ENCODE peak calls at places on chromosomes 11 and 22, in six cellular contexts. One of them, this sample, is unnamed.

GRCh38 chr22:45376009-45376408 is 37.4 kb downstream of the SMC1B start:
- DNase-seq in GM23248: no peak
- DNase-seq in adrenal gland: no peak
- DNase-seq in adipocyte: no peak
- DNase-seq in CD8-positive, alpha-beta T cell: no peak
- DNase-seq in breast epithelium: no peak
- DNase-seq in this sample: no peak

GRCh38 chr22:25393121-25393805 is 171.2 kb upstream of the GRK3 start:
- DNase-seq in GM23248: no peak
- DNase-seq in adrenal gland: no peak
- DNase-seq in adipocyte: no peak
- DNase-seq in CD8-positive, alpha-beta T cell: no peak
- DNase-seq in breast epithelium: no peak
- DNase-seq in this sample: no peak

GRCh38 chr11:36818410-36818809 is 220.4 kb upstream of the RAG2 start:
- DNase-seq in GM23248: peak; percentile 34
- DNase-seq in adrenal gland: no peak
- DNase-seq in adipocyte: no peak
- DNase-seq in CD8-positive, alpha-beta T cell: no peak
- DNase-seq in breast epithelium: no peak
- DNase-seq in this sample: no peak

GRCh38 chr11:108592591-108593213 is 866 bp downstream of the EXPH5 start:
- DNase-seq in GM23248: peak; percentile 32
- DNase-seq in adrenal gland: peak; percentile 19
- DNase-seq in adipocyte: peak; percentile 58
- DNase-seq in CD8-positive, alpha-beta T cell: no peak
- DNase-seq in breast epithelium: no peak
- DNase-seq in this sample: peak; percentile 16

GRCh38 chr11:132300283-132300682 is 929.9 kb downstream of the NTM start:
- DNase-seq in GM23248: peak; percentile 34
- DNase-seq in adrenal gland: no peak
- DNase-seq in adipocyte: peak; percentile 7
- DNase-seq in CD8-positive, alpha-beta T cell: no peak
- DNase-seq in breast epithelium: no peak
- DNase-seq in this sample: no peak

GRCh38 chr22:37254867-37255233 is 10.8 kb upstream of the RAC2 start:
- DNase-seq in GM23248: no peak
- DNase-seq in adrenal gland: no peak
- DNase-seq in adipocyte: no peak
- DNase-seq in CD8-positive, alpha-beta T cell: no peak
- DNase-seq in breast epithelium: no peak
- DNase-seq in this sample: no peak

GRCh38 chr11:6856871-6857270 is 6.0 kb upstream of the OR10A2 start:
- DNase-seq in GM23248: peak; percentile 51
- DNase-seq in adrenal gland: no peak
- DNase-seq in adipocyte: no peak
- DNase-seq in CD8-positive, alpha-beta T cell: no peak
- DNase-seq in breast epithelium: no peak
- DNase-seq in this sample: no peak

GRCh38 chr11:126712017-126712625 is 288.4 kb downstream of the KIRREL3 start:
- DNase-seq in GM23248: no peak
- DNase-seq in adrenal gland: no peak
- DNase-seq in adipocyte: no peak
- DNase-seq in CD8-positive, alpha-beta T cell: no peak
- DNase-seq in breast epithelium: no peak
- DNase-seq in this sample: no peak

GRCh38 chr22:27662359-27663030 is 139.1 kb downstream of the MN1 start:
- DNase-seq in GM23248: no peak
- DNase-seq in adrenal gland: peak; percentile 81
- DNase-seq in adipocyte: no peak
- DNase-seq in CD8-positive, alpha-beta T cell: no peak
- DNase-seq in breast epithelium: no peak
- DNase-seq in this sample: no peak

GRCh38 chr11:8615633-8616032 is 21.6 kb upstream of the STK33 start:
- DNase-seq in GM23248: no peak
- DNase-seq in adrenal gland: no peak
- DNase-seq in adipocyte: no peak
- DNase-seq in CD8-positive, alpha-beta T cell: no peak
- DNase-seq in breast epithelium: no peak
- DNase-seq in this sample: no peak

GRCh38 chr11:78560826-78561484 is 13.7 kb downstream of the NARS2 start:
- DNase-seq in GM23248: peak; percentile 12
- DNase-seq in adrenal gland: no peak
- DNase-seq in adipocyte: no peak
- DNase-seq in CD8-positive, alpha-beta T cell: no peak
- DNase-seq in breast epithelium: no peak
- DNase-seq in this sample: no peak

GRCh38 chr22:21718492-21718891 is 17.1 kb downstream of the YPEL1 start:
- DNase-seq in GM23248: no peak
- DNase-seq in adrenal gland: no peak
- DNase-seq in adipocyte: no peak
- DNase-seq in CD8-positive, alpha-beta T cell: no peak
- DNase-seq in breast epithelium: no peak
- DNase-seq in this sample: no peak

GRCh38 chr22:36541831-36542391 is 12.9 kb upstream of the EIF3D start:
- DNase-seq in GM23248: peak; percentile 96
- DNase-seq in adrenal gland: peak; percentile 72
- DNase-seq in adipocyte: peak; percentile 30
- DNase-seq in CD8-positive, alpha-beta T cell: peak; percentile 16
- DNase-seq in breast epithelium: no peak
- DNase-seq in this sample: no peak

GRCh38 chr11:117296881-117297280 is 5.7 kb downstream of the BACE1-AS start:
- DNase-seq in GM23248: no peak
- DNase-seq in adrenal gland: no peak
- DNase-seq in adipocyte: no peak
- DNase-seq in CD8-positive, alpha-beta T cell: no peak
- DNase-seq in breast epithelium: no peak
- DNase-seq in this sample: no peak

GRCh38 chr11:44110231-44110679 is 14.8 kb downstream of the EXT2 start:
- DNase-seq in GM23248: peak; percentile 51
- DNase-seq in adrenal gland: peak; percentile 58
- DNase-seq in adipocyte: peak; percentile 77
- DNase-seq in CD8-positive, alpha-beta T cell: peak; percentile 61
- DNase-seq in breast epithelium: no peak
- DNase-seq in this sample: peak; percentile 74

GRCh38 chr11:47552086-47552580 is 799 bp downstream of the CELF1 start:
- DNase-seq in GM23248: peak; percentile 72
- DNase-seq in adrenal gland: peak; percentile 42
- DNase-seq in adipocyte: peak; percentile 74
- DNase-seq in CD8-positive, alpha-beta T cell: peak; percentile 18
- DNase-seq in breast epithelium: no peak
- DNase-seq in this sample: peak; percentile 24

GRCh38 chr11:16512842-16513241 is 156.5 kb upstream of the SOX6 start:
- DNase-seq in GM23248: no peak
- DNase-seq in adrenal gland: no peak
- DNase-seq in adipocyte: no peak
- DNase-seq in CD8-positive, alpha-beta T cell: no peak
- DNase-seq in breast epithelium: no peak
- DNase-seq in this sample: no peak

GRCh38 chr22:31829505-31829904 is 75.7 kb downstream of the DEPDC5 start:
- DNase-seq in GM23248: peak; percentile 96
- DNase-seq in adrenal gland: peak; percentile 75
- DNase-seq in adipocyte: peak; percentile 71
- DNase-seq in CD8-positive, alpha-beta T cell: no peak
- DNase-seq in breast epithelium: no peak
- DNase-seq in this sample: no peak

GRCh38 chr22:23068096-23068831 is 2.1 kb upstream of the GNAZ start:
- DNase-seq in GM23248: no peak
- DNase-seq in adrenal gland: peak; percentile 23
- DNase-seq in adipocyte: no peak
- DNase-seq in CD8-positive, alpha-beta T cell: no peak
- DNase-seq in breast epithelium: peak; percentile 39
- DNase-seq in this sample: peak; percentile 40

GRCh38 chr11:43972366-43972765 is 29.9 kb downstream of the C11orf96 start:
- DNase-seq in GM23248: no peak
- DNase-seq in adrenal gland: no peak
- DNase-seq in adipocyte: no peak
- DNase-seq in CD8-positive, alpha-beta T cell: no peak
- DNase-seq in breast epithelium: no peak
- DNase-seq in this sample: no peak

GRCh38 chr11:73139476-73140198 is 2.5 kb downstream of the FCHSD2 start:
- DNase-seq in GM23248: peak; percentile 40
- DNase-seq in adrenal gland: no peak
- DNase-seq in adipocyte: peak; percentile 48
- DNase-seq in CD8-positive, alpha-beta T cell: no peak
- DNase-seq in breast epithelium: no peak
- DNase-seq in this sample: no peak
- H3K4me3 ChIP-seq in GM23248: peak overlapping the region; percentile 93
- H3K4me3 ChIP-seq in adrenal gland: no peak overlapping the region
- H3K4me3 ChIP-seq in adipocyte: peak overlapping the region; percentile 93
- H3K4me3 ChIP-seq in CD8-positive, alpha-beta T cell: no peak overlapping the region
- H3K4me3 ChIP-seq in breast epithelium: peak overlapping the region; percentile 93
- H3K4me3 ChIP-seq in this sample: peak overlapping the region; percentile 89

DNA sequence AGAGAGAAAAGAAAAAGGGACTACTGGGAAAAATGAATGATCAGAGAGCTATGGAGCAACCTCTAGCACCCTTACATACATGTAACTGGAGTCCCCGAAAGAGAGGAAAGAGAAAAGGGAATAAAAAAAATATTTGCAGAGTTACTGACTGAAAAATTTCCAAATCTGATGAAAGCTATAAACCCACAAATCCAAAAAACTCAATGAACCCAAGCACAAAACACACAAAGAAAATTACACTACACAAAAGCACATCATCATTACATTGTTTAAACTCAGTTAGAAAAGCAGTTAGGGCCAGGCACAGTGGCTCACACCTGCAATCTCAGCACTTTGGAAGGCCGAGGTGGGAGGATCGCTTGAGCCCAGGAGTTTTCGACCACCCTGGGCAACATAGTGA is 6.7 kb downstream of the VPS37C start:
- DNase-seq in GM23248: no peak
- DNase-seq in adrenal gland: no peak
- DNase-seq in adipocyte: no peak
- DNase-seq in CD8-positive, alpha-beta T cell: no peak
- DNase-seq in breast epithelium: no peak
- DNase-seq in this sample: no peak
- H3K4me1 ChIP-seq in GM23248: peaks cover 33% of the 10 kb centered on the region
- H3K4me1 ChIP-seq in adrenal gland: peaks cover 24% of the 10 kb centered on the region
- H3K4me1 ChIP-seq in adipocyte: peaks cover 47% of the 10 kb centered on the region
- H3K4me1 ChIP-seq in CD8-positive, alpha-beta T cell: no peaks in the 10 kb centered on the region
- H3K4me1 ChIP-seq in breast epithelium: peaks cover 2% of the 10 kb centered on the region
- H3K4me1 ChIP-seq in this sample: peaks cover 3% of the 10 kb centered on the region

GRCh38 chr11:67433536-67434394 is 3.7 kb downstream of the PTPRCAP start:
- DNase-seq in GM23248: no peak
- DNase-seq in adrenal gland: no peak
- DNase-seq in adipocyte: no peak
- DNase-seq in CD8-positive, alpha-beta T cell: no peak
- DNase-seq in breast epithelium: no peak
- DNase-seq in this sample: no peak

GRCh38 chr11:67435031-67435726 is 2.3 kb downstream of the PTPRCAP start:
- DNase-seq in GM23248: no peak
- DNase-seq in adrenal gland: no peak
- DNase-seq in adipocyte: no peak
- DNase-seq in CD8-positive, alpha-beta T cell: peak; percentile 45
- DNase-seq in breast epithelium: no peak
- DNase-seq in this sample: no peak

GRCh38 chr11:67435727-67436458 is 1.6 kb downstream of the PTPRCAP start:
- DNase-seq in GM23248: no peak
- DNase-seq in adrenal gland: no peak
- DNase-seq in adipocyte: no peak
- DNase-seq in CD8-positive, alpha-beta T cell: no peak
- DNase-seq in breast epithelium: no peak
- DNase-seq in this sample: no peak

GRCh38 chr11:67432655-67433349 is 4.5 kb downstream of the RPS6KB2 start:
- DNase-seq in GM23248: no peak
- DNase-seq in adrenal gland: no peak
- DNase-seq in adipocyte: no peak
- DNase-seq in CD8-positive, alpha-beta T cell: no peak
- DNase-seq in breast epithelium: no peak
- DNase-seq in this sample: no peak

GRCh38 chr11:67434395-67434881 is 3.0 kb downstream of the PTPRCAP start:
- DNase-seq in GM23248: no peak
- DNase-seq in adrenal gland: no peak
- DNase-seq in adipocyte: no peak
- DNase-seq in CD8-positive, alpha-beta T cell: peak; percentile 42
- DNase-seq in breast epithelium: no peak
- DNase-seq in this sample: no peak
- H3K4me3 ChIP-seq in GM23248: no peak overlapping the region
- H3K4me3 ChIP-seq in adrenal gland: no peak overlapping the region
- H3K4me3 ChIP-seq in adipocyte: no peak overlapping the region
- H3K4me3 ChIP-seq in CD8-positive, alpha-beta T cell: peak overlapping the region; percentile 98
- H3K4me3 ChIP-seq in breast epithelium: no peak overlapping the region
- H3K4me3 ChIP-seq in this sample: no peak overlapping the region

GRCh38 chr22:44142421-44143116 is 38.2 kb upstream of the PARVG start:
- DNase-seq in GM23248: no peak
- DNase-seq in adrenal gland: no peak
- DNase-seq in adipocyte: no peak
- DNase-seq in CD8-positive, alpha-beta T cell: no peak
- DNase-seq in breast epithelium: no peak
- DNase-seq in this sample: no peak
- H3K4me1 ChIP-seq in GM23248: no peaks in the 10 kb centered on the region
- H3K4me1 ChIP-seq in adrenal gland: no peaks in the 10 kb centered on the region
- H3K4me1 ChIP-seq in adipocyte: peaks cover 20% of the 10 kb centered on the region
- H3K4me1 ChIP-seq in CD8-positive, alpha-beta T cell: no peaks in the 10 kb centered on the region
- H3K4me1 ChIP-seq in breast epithelium: no peaks in the 10 kb centered on the region
- H3K4me1 ChIP-seq in this sample: no peaks in the 10 kb centered on the region

GRCh38 chr11:1262172-1263006 is 39.5 kb downstream of the MUC5B start:
- DNase-seq in GM23248: peak; percentile 96
- DNase-seq in adrenal gland: peak; percentile 95
- DNase-seq in adipocyte: peak; percentile 94
- DNase-seq in CD8-positive, alpha-beta T cell: peak; percentile 88
- DNase-seq in breast epithelium: peak; percentile 95
- DNase-seq in this sample: peak; percentile 87
- H3K4me3 ChIP-seq in GM23248: peak overlapping the region; percentile 70
- H3K4me3 ChIP-seq in adrenal gland: no peak overlapping the region
- H3K4me3 ChIP-seq in adipocyte: peak overlapping the region; percentile 81
- H3K4me3 ChIP-seq in CD8-positive, alpha-beta T cell: peak overlapping the region; percentile 58
- H3K4me3 ChIP-seq in breast epithelium: peak overlapping the region; percentile 57
- H3K4me3 ChIP-seq in this sample: peak overlapping the region; percentile 52

GRCh38 chr11:129856036-129856435 is 39.3 kb downstream of the NFRKB start:
- DNase-seq in GM23248: no peak
- DNase-seq in adrenal gland: no peak
- DNase-seq in adipocyte: no peak
- DNase-seq in CD8-positive, alpha-beta T cell: no peak
- DNase-seq in breast epithelium: no peak
- DNase-seq in this sample: no peak
- H3K4me1 ChIP-seq in GM23248: no peaks in the 10 kb centered on the region
- H3K4me1 ChIP-seq in adrenal gland: peaks cover 5% of the 10 kb centered on the region
- H3K4me1 ChIP-seq in adipocyte: peaks cover 6% of the 10 kb centered on the region
- H3K4me1 ChIP-seq in CD8-positive, alpha-beta T cell: peaks cover 48% of the 10 kb centered on the region
- H3K4me1 ChIP-seq in breast epithelium: no peaks in the 10 kb centered on the region
- H3K4me1 ChIP-seq in this sample: no peaks in the 10 kb centered on the region

DNA sequence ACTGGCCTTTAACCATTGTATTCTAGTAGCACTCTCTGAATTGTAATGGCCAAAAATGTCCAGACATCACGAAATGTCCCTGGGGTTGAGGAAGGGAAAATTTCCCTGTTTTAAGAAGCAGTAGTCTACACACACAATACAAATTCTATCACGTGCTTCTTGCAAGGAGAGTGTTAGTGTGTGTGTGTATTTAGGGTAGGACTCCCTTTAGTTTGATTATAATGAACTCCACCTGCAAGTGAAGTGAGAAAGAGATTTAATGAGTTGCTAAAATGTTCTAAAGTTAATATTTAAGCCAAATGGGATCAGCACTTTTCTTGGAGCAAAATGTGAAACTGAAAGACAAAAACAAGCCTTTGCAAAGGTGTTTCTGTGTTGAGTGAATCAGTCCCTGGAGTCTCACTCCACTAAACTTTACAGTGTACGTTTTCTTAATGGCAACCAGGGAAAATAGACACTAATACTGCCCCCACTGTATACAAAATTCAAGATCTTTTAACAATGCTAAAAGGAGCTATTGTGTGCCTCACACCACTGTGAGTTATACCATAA is 590.3 kb upstream of the TENM4 start:
- DNase-seq in GM23248: no peak
- DNase-seq in adrenal gland: no peak
- DNase-seq in adipocyte: no peak
- DNase-seq in CD8-positive, alpha-beta T cell: no peak
- DNase-seq in breast epithelium: no peak
- DNase-seq in this sample: no peak
- H3K4me3 ChIP-seq in GM23248: no peak overlapping the region
- H3K4me3 ChIP-seq in adrenal gland: no peak overlapping the region
- H3K4me3 ChIP-seq in adipocyte: no peak overlapping the region
- H3K4me3 ChIP-seq in CD8-positive, alpha-beta T cell: no peak overlapping the region
- H3K4me3 ChIP-seq in breast epithelium: no peak overlapping the region
- H3K4me3 ChIP-seq in this sample: no peak overlapping the region